ENCODE peak calls at places on chromosomes 13 and 19, in five cellular contexts. J is HL-60, Q is right cardiac atrium, O is lung, A is dorsolateral prefrontal cortex. V is an unnamed sample.

GRCh38 chr19:2117215-2117960 is 20.7 kb downstream of the IZUMO4 start:
- DNase-seq in J (no peak), Q (peak; percentile 40), O (no peak), A (no peak), V (no peak)

GRCh38 chr13:110475550-110476219 is 85.8 kb downstream of the RAB20 start:
- DNase-seq in J (no peak), Q (no peak), O (no peak), A (no peak), V (no peak)

GRCh38 chr13:50670847-50671542 is 172.5 kb downstream of the DLEU7 start:
- DNase-seq in J (no peak), Q (no peak), O (no peak), A (no peak), V (no peak)

GRCh38 chr13:98279473-98280175 is 102.6 kb upstream of the RNF113B start:
- DNase-seq in J (no peak), Q (no peak), O (no peak), A (no peak), V (no peak)

GRCh38 chr19:18392417-18392816 is 5.0 kb downstream of the LRRC25 start:
- DNase-seq in J (no peak), Q (peak; percentile 80), O (peak; percentile 64), A (no peak), V (peak; percentile 85)

GRCh38 chr13:50131998-50132936 is 117.0 kb downstream of the KCNRG start:
- DNase-seq in J (no peak), Q (peak; percentile 48), O (no peak), A (no peak), V (no peak)

GRCh38 chr13:72839831-72840426 is 58.0 kb downstream of the PIBF1 start:
- DNase-seq in J (peak; percentile 4), Q (peak; percentile 40), O (peak; percentile 38), A (no peak), V (peak; percentile 62)

GRCh38 chr19:18513868-18514267 is 8.0 kb downstream of the ELL start:
- DNase-seq in J (no peak), Q (peak; percentile 83), O (no peak), A (no peak), V (no peak)

GRCh38 chr13:24192036-24192810 is 31.7 kb downstream of the SPATA13 start:
- DNase-seq in J (no peak), Q (no peak), O (no peak), A (no peak), V (peak; percentile 9)

GRCh38 chr13:75803175-75803611 is 167.1 kb downstream of the LMO7 start:
- DNase-seq in J (no peak), Q (no peak), O (no peak), A (no peak), V (no peak)

GRCh38 chr13:114010401-114011101 is 36.7 kb upstream of the C13orf46 start:
- DNase-seq in J (no peak), Q (peak; percentile 14), O (no peak), A (no peak), V (no peak)

GRCh38 chr13:33379597-33379996 is 94.0 kb upstream of the STARD13 start:
- DNase-seq in J (no peak), Q (no peak), O (no peak), A (no peak), V (no peak)

GRCh38 chr13:44747179-44747578 is 171.0 kb upstream of the TSC22D1 start:
- DNase-seq in J (no peak), Q (peak; percentile 64), O (no peak), A (no peak), V (no peak)

GRCh38 chr19:13010038-13010991 is 15.0 kb downstream of the NFIX start:
- DNase-seq in J (no peak), Q (peak; percentile 91), O (no peak), A (no peak), V (peak; percentile 98)

GRCh38 chr19:30086220-30086619 is 144.2 kb downstream of the URI1 start:
- DNase-seq in J (no peak), Q (no peak), O (no peak), A (no peak), V (peak; percentile 74)

GRCh38 chr13:68927387-68928026 is 1180.1 kb upstream of the ATXN8OS start:
- DNase-seq in J (no peak), Q (no peak), O (no peak), A (no peak), V (no peak)

GRCh38 chr13:113209880-113210421 is 538 bp downstream of the CUL4A start:
- DNase-seq in J (no peak), Q (peak; percentile 75), O (peak; percentile 60), A (no peak), V (peak; percentile 88)

GRCh38 chr19:22708983-22709382 is 74.9 kb downstream of the ZNF492 start:
- DNase-seq in J (no peak), Q (no peak), O (no peak), A (no peak), V (no peak)

GRCh38 chr19:19460761-19461265 is 54.5 kb downstream of the TSSK6 start:
- DNase-seq in J (no peak), Q (peak; percentile 86), O (peak; percentile 37), A (no peak), V (peak; percentile 61)

GRCh38 chr19:47726467-47726866 is 13.2 kb downstream of the EHD2 start:
- DNase-seq in J (peak; percentile 87), Q (no peak), O (peak; percentile 62), A (no peak), V (no peak)

GRCh38 chr19:45462174-45462573 is 5.6 kb upstream of the FOSB start:
- DNase-seq in J (no peak), Q (no peak), O (no peak), A (no peak), V (peak; percentile 52)

GRCh38 chr19:43124360-43124759 is 41.9 kb upstream of the PSG2 start:
- DNase-seq in J (no peak), Q (no peak), O (no peak), A (no peak), V (no peak)

DNA sequence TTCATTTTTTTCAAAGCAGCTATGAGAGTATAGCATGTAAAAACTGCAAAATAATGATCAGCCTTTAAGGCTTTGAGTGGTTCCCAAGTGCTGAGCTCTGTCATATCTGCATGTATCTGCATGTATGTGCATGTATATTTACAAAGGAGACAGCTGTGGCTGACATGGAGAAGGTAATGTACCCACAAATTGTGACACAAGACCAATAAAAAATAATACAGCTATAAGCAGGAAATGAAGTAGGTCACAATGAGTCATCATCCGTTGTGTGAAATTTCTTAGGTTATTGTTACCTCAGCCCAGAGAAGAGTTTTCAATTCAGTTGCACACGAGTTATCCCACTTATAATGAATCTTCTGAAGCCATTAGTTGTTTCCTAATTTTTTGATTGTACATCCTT is 60.9 kb upstream of the MED4 start:
- DNase-seq in J (peak; percentile 76), Q (no peak), O (no peak), A (no peak), V (no peak)
- H3K27ac ChIP-seq in J (peak overlapping the region; percentile 51), Q (no peak overlapping the region), O (no peak overlapping the region), A (no peak overlapping the region), V (no peak overlapping the region)

DNA sequence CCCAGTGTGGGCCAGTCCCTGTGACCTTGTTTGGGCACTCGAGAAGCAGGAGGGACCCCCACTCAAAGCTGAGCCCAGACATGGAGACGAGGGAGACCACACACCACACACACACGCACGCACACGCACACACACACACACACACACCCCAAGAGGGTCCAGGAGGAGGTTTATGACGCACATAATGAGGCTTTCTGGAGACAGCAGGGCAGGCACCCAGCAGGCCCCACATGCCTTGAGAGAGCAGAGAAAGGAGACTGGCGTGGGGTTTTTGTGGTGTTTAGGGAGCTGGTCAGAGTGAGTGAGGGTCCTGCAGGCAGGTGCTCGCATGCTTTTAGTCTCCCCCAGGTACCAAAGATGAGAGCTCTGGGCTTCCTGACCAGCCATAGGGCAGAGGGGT is 42.4 kb downstream of the GPR12 start:
- DNase-seq in J (no peak), Q (no peak), O (no peak), A (no peak), V (no peak)
- H3K27ac ChIP-seq in J (no peak overlapping the region), Q (no peak overlapping the region), O (no peak overlapping the region), A (no peak overlapping the region), V (no peak overlapping the region)

GRCh38 chr19:11247934-11248333 is 8.5 kb downstream of the ANGPTL8 start:
- DNase-seq in J (no peak), Q (no peak), O (no peak), A (no peak), V (peak; percentile 59)
- H3K27ac ChIP-seq in J (no peak overlapping the region), Q (peak overlapping the region; percentile 46), O (peak overlapping the region; percentile 54), A (peak overlapping the region; percentile 62), V (no peak overlapping the region)

GRCh38 chr19:14566712-14567077 is 5.2 kb downstream of the NDUFB7 start:
- DNase-seq in J (no peak), Q (no peak), O (no peak), A (no peak), V (no peak)

GRCh38 chr19:14563989-14564650 is 7.7 kb downstream of the NDUFB7 start:
- DNase-seq in J (no peak), Q (no peak), O (no peak), A (no peak), V (no peak)

GRCh38 chr19:14565765-14566711 is 5.8 kb downstream of the NDUFB7 start:
- DNase-seq in J (no peak), Q (no peak), O (no peak), A (no peak), V (no peak)

GRCh38 chr19:14563590-14563926 is 8.3 kb downstream of the NDUFB7 start:
- DNase-seq in J (no peak), Q (no peak), O (no peak), A (no peak), V (no peak)

GRCh38 chr19:14565298-14565679 is 6.6 kb downstream of the NDUFB7 start:
- DNase-seq in J (no peak), Q (no peak), O (no peak), A (no peak), V (peak; percentile 69)
- H3K27ac ChIP-seq in J (no peak overlapping the region), Q (no peak overlapping the region), O (no peak overlapping the region), A (no peak overlapping the region), V (no peak overlapping the region)

DNA sequence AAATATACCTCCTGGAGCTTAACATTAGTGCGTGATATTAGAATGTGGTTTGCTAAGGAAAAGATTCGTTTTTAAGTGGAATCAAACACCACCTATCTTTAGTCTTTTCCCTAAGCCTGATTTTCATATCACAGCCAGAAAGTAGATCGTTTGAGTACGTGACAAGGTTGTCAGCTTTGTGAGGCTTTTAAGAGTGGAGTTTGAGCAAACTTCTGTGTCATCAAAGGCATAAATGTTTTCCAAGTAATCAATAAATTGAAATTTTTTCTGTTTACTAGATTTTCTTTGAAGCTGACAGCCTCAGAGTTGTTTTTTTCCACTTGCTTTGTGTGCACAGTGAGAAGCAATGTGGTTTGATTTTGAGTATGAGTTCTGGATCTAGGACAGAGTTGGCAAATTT is 6.5 kb upstream of the ZNF331 start:
- DNase-seq in J (no peak), Q (no peak), O (no peak), A (no peak), V (no peak)
- H3K27ac ChIP-seq in J (no peak overlapping the region), Q (no peak overlapping the region), O (no peak overlapping the region), A (no peak overlapping the region), V (no peak overlapping the region)

V was measured in osteoblast.